ENCODE peak calls at places on chromosomes 1 and 21, in four cellular contexts. One of them, this sample, is unnamed.

GRCh38 chr1:26014179-26014578 is 7.4 kb upstream of the EXTL1 start:
- DNase-seq in A549: no peak
- DNase-seq in naive thymus-derived CD4-positive, alpha-beta T cell: no peak
- DNase-seq in SJSA1: no peak
- DNase-seq in this sample: no peak

GRCh38 chr1:20964540-20965484 is 177.7 kb upstream of the HP1BP3 start:
- DNase-seq in naive thymus-derived CD4-positive, alpha-beta T cell: no peak
- DNase-seq in SJSA1: no peak
- DNase-seq in A549: no peak
- DNase-seq in this sample: no peak

GRCh38 chr21:44706026-44706705 is 5.2 kb downstream of the TSPEAR start:
- DNase-seq in naive thymus-derived CD4-positive, alpha-beta T cell: no peak
- DNase-seq in SJSA1: peak; percentile 36
- DNase-seq in A549: no peak
- DNase-seq in this sample: peak; percentile 76

GRCh38 chr1:6167391-6168303 is 12.5 kb downstream of the CHD5 start:
- DNase-seq in SJSA1: no peak
- DNase-seq in A549: no peak
- DNase-seq in naive thymus-derived CD4-positive, alpha-beta T cell: no peak
- DNase-seq in this sample: no peak

GRCh38 chr1:233959971-233960710 is 55.7 kb downstream of the SLC35F3 start:
- DNase-seq in SJSA1: no peak
- DNase-seq in A549: no peak
- DNase-seq in naive thymus-derived CD4-positive, alpha-beta T cell: no peak
- DNase-seq in this sample: no peak

GRCh38 chr1:232624892-232625291 is 5.0 kb downstream of the SIPA1L2 start:
- DNase-seq in SJSA1: no peak
- DNase-seq in naive thymus-derived CD4-positive, alpha-beta T cell: no peak
- DNase-seq in A549: no peak
- DNase-seq in this sample: no peak

GRCh38 chr1:14778882-14779594 is 180.6 kb downstream of the KAZN start:
- DNase-seq in naive thymus-derived CD4-positive, alpha-beta T cell: peak; percentile 9
- DNase-seq in SJSA1: peak; percentile 58
- DNase-seq in A549: peak; percentile 14
- DNase-seq in this sample: peak; percentile 94

GRCh38 chr1:165827199-165828102 is at the start of gene UCK2:
- DNase-seq in naive thymus-derived CD4-positive, alpha-beta T cell: peak; percentile 36
- DNase-seq in SJSA1: peak; percentile 78
- DNase-seq in A549: peak; percentile 87
- DNase-seq in this sample: peak; percentile 96

GRCh38 chr1:29266912-29267311 is 30.6 kb downstream of the PTPRU start:
- DNase-seq in SJSA1: no peak
- DNase-seq in naive thymus-derived CD4-positive, alpha-beta T cell: no peak
- DNase-seq in A549: no peak
- DNase-seq in this sample: no peak

GRCh38 chr21:35011681-35012080 is 37.4 kb downstream of the RUNX1 start:
- DNase-seq in A549: no peak
- DNase-seq in naive thymus-derived CD4-positive, alpha-beta T cell: no peak
- DNase-seq in SJSA1: no peak
- DNase-seq in this sample: peak; percentile 2

GRCh38 chr1:228364068-228364705 is 42.4 kb downstream of the TRIM11 start:
- DNase-seq in SJSA1: no peak
- DNase-seq in naive thymus-derived CD4-positive, alpha-beta T cell: no peak
- DNase-seq in A549: no peak
- DNase-seq in this sample: no peak

GRCh38 chr21:41410361-41410760 is 15.7 kb upstream of the MX1 start:
- DNase-seq in SJSA1: no peak
- DNase-seq in A549: no peak
- DNase-seq in naive thymus-derived CD4-positive, alpha-beta T cell: no peak
- DNase-seq in this sample: no peak

GRCh38 chr1:230425252-230426061 is 675 bp downstream of the PGBD5 start:
- DNase-seq in naive thymus-derived CD4-positive, alpha-beta T cell: no peak
- DNase-seq in A549: no peak
- DNase-seq in SJSA1: no peak
- DNase-seq in this sample: peak; percentile 66

GRCh38 chr1:155166006-155166372 is 7.1 kb downstream of the KRTCAP2 start:
- DNase-seq in SJSA1: no peak
- DNase-seq in naive thymus-derived CD4-positive, alpha-beta T cell: no peak
- DNase-seq in A549: no peak
- DNase-seq in this sample: peak; percentile 58

GRCh38 chr1:153509729-153510354 is 25.9 kb downstream of the S100A6 start:
- DNase-seq in naive thymus-derived CD4-positive, alpha-beta T cell: no peak
- DNase-seq in SJSA1: peak; percentile 65
- DNase-seq in A549: peak; percentile 72
- DNase-seq in this sample: peak; percentile 80

GRCh38 chr1:244207042-244207934 is 156.2 kb downstream of the ZBTB18 start:
- DNase-seq in naive thymus-derived CD4-positive, alpha-beta T cell: no peak
- DNase-seq in A549: no peak
- DNase-seq in SJSA1: no peak
- DNase-seq in this sample: no peak

GRCh38 chr21:35953570-35953969 is 106.8 kb downstream of the SETD4 start:
- DNase-seq in A549: peak; percentile 52
- DNase-seq in naive thymus-derived CD4-positive, alpha-beta T cell: no peak
- DNase-seq in SJSA1: no peak
- DNase-seq in this sample: no peak

GRCh38 chr1:202649553-202650392 is 60.5 kb downstream of the SYT2 start:
- DNase-seq in SJSA1: no peak
- DNase-seq in A549: peak; percentile 12
- DNase-seq in naive thymus-derived CD4-positive, alpha-beta T cell: no peak
- DNase-seq in this sample: no peak

GRCh38 chr1:1137256-1138045 is 21.6 kb upstream of the C1orf159 start:
- DNase-seq in SJSA1: no peak
- DNase-seq in naive thymus-derived CD4-positive, alpha-beta T cell: peak; percentile 39
- DNase-seq in A549: no peak
- DNase-seq in this sample: no peak

GRCh38 chr1:7988576-7988975 is 27.1 kb downstream of the PARK7 start:
- DNase-seq in A549: no peak
- DNase-seq in SJSA1: no peak
- DNase-seq in naive thymus-derived CD4-positive, alpha-beta T cell: no peak
- DNase-seq in this sample: no peak

GRCh38 chr21:39863111-39863510 is 4.1 kb upstream of the PCP4 start:
- DNase-seq in A549: no peak
- DNase-seq in naive thymus-derived CD4-positive, alpha-beta T cell: no peak
- DNase-seq in SJSA1: no peak
- DNase-seq in this sample: no peak

GRCh38 chr1:181134543-181135461 is 46.3 kb downstream of the IER5 start:
- DNase-seq in A549: peak; percentile 77
- DNase-seq in SJSA1: peak; percentile 74
- DNase-seq in naive thymus-derived CD4-positive, alpha-beta T cell: no peak
- DNase-seq in this sample: no peak

GRCh38 chr1:167344605-167345385 is 124.1 kb downstream of the POU2F1 start:
- DNase-seq in naive thymus-derived CD4-positive, alpha-beta T cell: no peak
- DNase-seq in SJSA1: no peak
- DNase-seq in A549: no peak
- DNase-seq in this sample: peak; percentile 44

GRCh38 chr21:15837603-15838002 is 107.8 kb downstream of the USP25 start:
- DNase-seq in SJSA1: no peak
- DNase-seq in A549: no peak
- DNase-seq in naive thymus-derived CD4-positive, alpha-beta T cell: no peak
- DNase-seq in this sample: no peak

GRCh38 chr1:198295186-198295585 is 138.4 kb downstream of the NEK7 start:
- DNase-seq in naive thymus-derived CD4-positive, alpha-beta T cell: no peak
- DNase-seq in SJSA1: no peak
- DNase-seq in A549: no peak
- DNase-seq in this sample: no peak

GRCh38 chr1:177170756-177171535 is at the start of gene BRINP2:
- DNase-seq in SJSA1: no peak
- DNase-seq in naive thymus-derived CD4-positive, alpha-beta T cell: no peak
- DNase-seq in A549: peak; percentile 46
- DNase-seq in this sample: peak; percentile 97

GRCh38 chr1:17550684-17551584 is 11.4 kb downstream of the ARHGEF10L start:
- DNase-seq in A549: no peak
- DNase-seq in SJSA1: no peak
- DNase-seq in naive thymus-derived CD4-positive, alpha-beta T cell: no peak
- DNase-seq in this sample: peak; percentile 58

GRCh38 chr1:227541796-227542152 is 21.6 kb upstream of the ZNF678 start:
- DNase-seq in A549: no peak
- DNase-seq in naive thymus-derived CD4-positive, alpha-beta T cell: no peak
- DNase-seq in SJSA1: peak; percentile 43
- DNase-seq in this sample: peak; percentile 79

GRCh38 chr1:54413295-54413694 is 7.1 kb upstream of the SSBP3 start:
- DNase-seq in naive thymus-derived CD4-positive, alpha-beta T cell: no peak
- DNase-seq in SJSA1: peak; percentile 53
- DNase-seq in A549: no peak
- DNase-seq in this sample: no peak
- H3K4me1 ChIP-seq in naive thymus-derived CD4-positive, alpha-beta T cell: peaks cover 22% of the 10 kb centered on the region
- H3K4me1 ChIP-seq in SJSA1: peaks cover 23% of the 10 kb centered on the region
- H3K4me1 ChIP-seq in A549: peaks cover 13% of the 10 kb centered on the region
- H3K4me1 ChIP-seq in this sample: peaks cover 9% of the 10 kb centered on the region

GRCh38 chr1:31549807-31550620 is 26.3 kb upstream of the TINAGL1 start:
- DNase-seq in SJSA1: no peak
- DNase-seq in naive thymus-derived CD4-positive, alpha-beta T cell: no peak
- DNase-seq in A549: no peak
- DNase-seq in this sample: no peak

GRCh38 chr1:31545927-31546540 is 30.3 kb upstream of the TINAGL1 start:
- DNase-seq in A549: no peak
- DNase-seq in SJSA1: no peak
- DNase-seq in naive thymus-derived CD4-positive, alpha-beta T cell: no peak
- DNase-seq in this sample: no peak

GRCh38 chr1:31548899-31549806 is 27.2 kb upstream of the TINAGL1 start:
- DNase-seq in A549: peak; percentile 84
- DNase-seq in SJSA1: peak; percentile 86
- DNase-seq in naive thymus-derived CD4-positive, alpha-beta T cell: peak; percentile 76
- DNase-seq in this sample: peak; percentile 98

GRCh38 chr1:31551206-31551605 is 25.1 kb upstream of the TINAGL1 start:
- DNase-seq in SJSA1: no peak
- DNase-seq in naive thymus-derived CD4-positive, alpha-beta T cell: no peak
- DNase-seq in A549: no peak
- DNase-seq in this sample: no peak

GRCh38 chr1:31548518-31548898 is 27.8 kb upstream of the TINAGL1 start:
- DNase-seq in naive thymus-derived CD4-positive, alpha-beta T cell: no peak
- DNase-seq in SJSA1: no peak
- DNase-seq in A549: no peak
- DNase-seq in this sample: no peak
- H3K27ac ChIP-seq in naive thymus-derived CD4-positive, alpha-beta T cell: no peak overlapping the region
- H3K27ac ChIP-seq in SJSA1: no peak overlapping the region
- H3K27ac ChIP-seq in A549: peak overlapping the region; percentile 83
- H3K27ac ChIP-seq in this sample: no peak overlapping the region

DNA sequence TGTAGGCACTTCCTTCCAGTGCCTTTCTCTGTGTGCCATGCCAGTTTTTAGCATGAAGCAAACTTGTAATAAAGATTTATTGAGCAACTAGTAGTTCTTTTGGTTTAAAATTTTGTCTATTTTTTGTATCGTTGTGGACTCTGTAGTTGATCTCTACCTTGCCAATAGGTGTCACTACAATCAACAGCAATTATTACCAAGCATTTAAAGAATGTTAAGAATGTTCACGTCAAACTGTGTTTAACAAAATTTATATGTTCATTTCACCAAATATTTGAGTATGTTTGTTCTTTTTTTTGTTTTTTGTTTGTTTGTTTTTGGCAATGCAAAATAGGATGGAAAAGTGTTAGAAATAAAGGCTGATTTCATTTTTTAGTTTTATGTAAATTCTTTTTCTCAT is 208.1 kb downstream of the PATJ start:
- DNase-seq in SJSA1: no peak
- DNase-seq in naive thymus-derived CD4-positive, alpha-beta T cell: no peak
- DNase-seq in A549: peak; percentile 2
- DNase-seq in this sample: no peak
- H3K4me1 ChIP-seq in SJSA1: peaks cover 26% of the 10 kb centered on the region
- H3K4me1 ChIP-seq in naive thymus-derived CD4-positive, alpha-beta T cell: no peaks in the 10 kb centered on the region
- H3K4me1 ChIP-seq in A549: no peaks in the 10 kb centered on the region
- H3K4me1 ChIP-seq in this sample: peaks cover 6% of the 10 kb centered on the region

GRCh38 chr1:92951141-92951582 is 10.1 kb downstream of the DIPK1A start:
- DNase-seq in A549: peak; percentile 60
- DNase-seq in SJSA1: peak; percentile 55
- DNase-seq in naive thymus-derived CD4-positive, alpha-beta T cell: no peak
- DNase-seq in this sample: no peak
- H3K27ac ChIP-seq in A549: peak overlapping the region; percentile 82
- H3K27ac ChIP-seq in SJSA1: peak overlapping the region; percentile 90
- H3K27ac ChIP-seq in naive thymus-derived CD4-positive, alpha-beta T cell: no peak overlapping the region
- H3K27ac ChIP-seq in this sample: no peak overlapping the region

DNA sequence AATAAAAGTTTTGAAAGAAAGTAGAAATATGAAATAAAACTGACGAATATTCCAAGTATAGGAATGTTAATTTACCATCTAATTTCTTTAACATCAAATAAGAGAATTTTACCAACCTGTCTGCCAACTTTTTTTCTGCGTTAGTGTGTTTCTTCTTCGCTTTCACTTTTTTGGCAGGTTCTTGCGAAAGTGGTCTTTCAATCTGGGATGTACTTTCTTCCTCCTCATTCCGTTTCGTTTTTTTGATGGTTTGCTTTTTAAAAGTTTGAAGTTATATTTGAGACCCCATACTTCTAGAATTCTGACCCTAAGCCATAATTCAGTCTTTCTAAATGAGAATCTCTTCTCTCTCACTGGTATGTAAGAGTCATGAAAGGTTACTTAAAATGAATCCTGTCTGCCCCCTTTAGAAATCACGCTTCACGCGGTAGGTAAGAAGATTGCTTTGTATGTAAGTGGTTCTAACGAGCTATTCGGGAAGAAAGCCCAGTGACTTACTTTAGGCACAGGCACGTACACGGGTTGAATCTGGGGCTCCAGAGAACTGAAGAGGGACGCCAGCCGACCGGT is 570 bp downstream of the RBM34 start:
- DNase-seq in naive thymus-derived CD4-positive, alpha-beta T cell: no peak
- DNase-seq in SJSA1: no peak
- DNase-seq in A549: peak; percentile 73
- DNase-seq in this sample: no peak
- H3K4me1 ChIP-seq in naive thymus-derived CD4-positive, alpha-beta T cell: peaks cover 31% of the 10 kb centered on the region
- H3K4me1 ChIP-seq in SJSA1: peaks cover 9% of the 10 kb centered on the region
- H3K4me1 ChIP-seq in A549: peaks cover 17% of the 10 kb centered on the region
- H3K4me1 ChIP-seq in this sample: no peaks in the 10 kb centered on the region